ENCODE peak calls at places on chromosomes 1 and 21, in four cellular contexts. A is putamen; X is activated CD4-positive, alpha-beta T cell treated with anti-CD3 and anti-CD28 coated beads, Interleukin-2, amount 10 ng/mL, durations not matched to agents 7 days and 5 days; V is CD8-positive, alpha-beta memory T cell. P is an unnamed sample.

GRCh38 chr1:153945131-153945794 is 1.3 kb downstream of the DENND4B start:
- DNase-seq in A (no peak), X (peak; percentile 89), V (peak; percentile 80), P (peak; percentile 46)

GRCh38 chr1:115492880-115493279 is 148.9 kb upstream of the VANGL1 start:
- DNase-seq in A (no peak), X (no peak), V (no peak), P (no peak)

GRCh38 chr1:95451904-95452303 is 217.9 kb downstream of the RWDD3 start:
- DNase-seq in A (no peak), X (no peak), V (no peak), P (no peak)

GRCh38 chr21:36661511-36662309 is 37.2 kb upstream of the SIM2 start:
- DNase-seq in A (no peak), X (no peak), V (no peak), P (no peak)

GRCh38 chr1:227411066-227411465 is 92.8 kb upstream of the CDC42BPA start:
- DNase-seq in A (no peak), X (no peak), V (no peak), P (no peak)

GRCh38 chr1:147811751-147812150 is 51.3 kb upstream of the GJA5 start:
- DNase-seq in A (no peak), X (no peak), V (no peak), P (no peak)

GRCh38 chr1:109274533-109275476 is 8.1 kb downstream of the PSRC1 start:
- DNase-seq in A (no peak), X (no peak), V (no peak), P (no peak)

GRCh38 chr1:206467915-206468314 is 2.4 kb upstream of the IKBKE start:
- DNase-seq in A (no peak), X (no peak), V (no peak), P (no peak)

GRCh38 chr1:17551755-17552234 is 12.3 kb downstream of the ARHGEF10L start:
- DNase-seq in A (no peak), X (no peak), V (no peak), P (no peak)

GRCh38 chr1:56146449-56146848 is 432.9 kb downstream of the PLPP3 start:
- DNase-seq in A (no peak), X (no peak), V (no peak), P (no peak)

GRCh38 chr1:25197235-25197930 is 34.9 kb downstream of the SYF2 start:
- DNase-seq in A (no peak), X (no peak), V (no peak), P (no peak)

GRCh38 chr1:85409516-85409915 is 55.4 kb downstream of the DDAH1 start:
- DNase-seq in A (no peak), X (no peak), V (no peak), P (no peak)

GRCh38 chr1:212699104-212699838 is 369 bp downstream of the BATF3 start:
- DNase-seq in A (no peak), X (peak; percentile 46), V (peak; percentile 33), P (peak; percentile 71)

GRCh38 chr21:19123053-19123452 is 719.5 kb upstream of the TMPRSS15 start:
- DNase-seq in A (no peak), X (no peak), V (no peak), P (no peak)

GRCh38 chr1:162357681-162358266 is 18.9 kb downstream of the SPATA46 start:
- DNase-seq in A (no peak), X (no peak), V (no peak), P (peak; percentile 34)

GRCh38 chr21:45644041-45644906 is 749 bp downstream of the PCBP3 start:
- DNase-seq in A (no peak), X (peak; percentile 32), V (no peak), P (peak; percentile 82)

P was measured in MM.1S.